ENCODE peak calls at places on chromosomes 5 and 9, in ten cellular contexts. O, G, M, D, W, U, N, X, Q and Z are unnamed samples.

GRCh38 chr9:1913931-1914330 is 101.2 kb upstream of the SMARCA2 start:
- DNase-seq in W (no peak), G (no peak), D (no peak), O (no peak), M (no peak), N (no peak), X (no peak), Q (no peak), U (no peak), Z (no peak)

GRCh38 chr5:78927657-78928282 is 57.3 kb downstream of the ARSB start:
- DNase-seq in D (no peak), O (no peak), X (no peak), M (no peak), Q (peak; percentile 84), U (no peak), G (no peak), W (no peak), N (peak; percentile 68), Z (no peak)

GRCh38 chr5:100904259-100904822 is 1.3 kb upstream of the ST8SIA4 start:
- DNase-seq in U (no peak), W (no peak), Q (no peak), O (no peak), G (no peak), M (no peak), D (no peak), X (peak; percentile 58), N (no peak), Z (no peak)

GRCh38 chr5:74240783-74241750 is 399.5 kb downstream of the ENC1 start:
- DNase-seq in D (no peak), G (no peak), W (peak; percentile 41), M (peak; percentile 30), N (peak; percentile 84), O (no peak), X (no peak), U (no peak), Q (peak; percentile 18), Z (no peak)

GRCh38 chr5:148179234-148179824 is 11.0 kb downstream of the SPINK14 start:
- DNase-seq in M (peak; percentile 63), O (peak; percentile 13), Q (peak; percentile 85), X (no peak), N (peak; percentile 22), U (no peak), W (peak; percentile 57), G (peak; percentile 45), D (no peak), Z (no peak)

GRCh38 chr9:98958271-98958989 is 14.7 kb downstream of the COL15A1 start:
- DNase-seq in D (no peak), Q (peak; percentile 84), N (peak; percentile 58), G (peak; percentile 41), X (no peak), M (peak; percentile 96), O (no peak), U (no peak), W (peak; percentile 59), Z (no peak)

GRCh38 chr9:133189826-133190225 is 19.2 kb downstream of the OBP2B start:
- DNase-seq in O (no peak), N (no peak), Q (no peak), X (no peak), M (no peak), W (no peak), U (no peak), G (no peak), D (no peak), Z (no peak)

GRCh38 chr5:149581931-149582768 is 852 bp downstream of the ARHGEF37 start:
- DNase-seq in G (no peak), W (no peak), X (no peak), N (no peak), Q (peak; percentile 41), D (no peak), O (no peak), U (no peak), M (no peak), Z (no peak)